ENCODE peak calls at places on chromosomes 7 and 10, in five cellular contexts. One of them, this sample, is unnamed. For H3K4me1, the result is how much of the 10 kb centered on the place peaks cover.

GRCh38 chr10:88763441-88763840 is 3.6 kb downstream of the LIPN start:
- DNase-seq in MM.1S: no peak
- DNase-seq in fibroblast of lung: peak
- DNase-seq in BE2C: no peak
- DNase-seq in stomach: no peak
- DNase-seq in this sample: no peak

GRCh38 chr10:7000063-7000462 is 410.8 kb downstream of the SFMBT2 start:
- DNase-seq in MM.1S: no peak
- DNase-seq in fibroblast of lung: no peak
- DNase-seq in BE2C: no peak
- DNase-seq in stomach: no peak
- DNase-seq in this sample: no peak

GRCh38 chr7:156386097-156386496 is 254.5 kb upstream of the RNF32 start:
- DNase-seq in MM.1S: no peak
- DNase-seq in fibroblast of lung: no peak
- DNase-seq in BE2C: no peak
- DNase-seq in stomach: no peak
- DNase-seq in this sample: no peak

GRCh38 chr10:69640196-69640980 is 10.3 kb downstream of the FAM241B start:
- DNase-seq in MM.1S: no peak
- DNase-seq in fibroblast of lung: no peak
- DNase-seq in BE2C: no peak
- DNase-seq in stomach: no peak
- DNase-seq in this sample: no peak

GRCh38 chr10:7932301-7933036 is 114.2 kb downstream of the TAF3 start:
- DNase-seq in MM.1S: no peak
- DNase-seq in fibroblast of lung: no peak
- DNase-seq in BE2C: no peak
- DNase-seq in stomach: no peak
- DNase-seq in this sample: no peak

GRCh38 chr7:158846304-158846703 is 10.1 kb upstream of the DYNC2I1 start:
- DNase-seq in MM.1S: no peak
- DNase-seq in fibroblast of lung: no peak
- DNase-seq in BE2C: no peak
- DNase-seq in stomach: no peak
- DNase-seq in this sample: no peak

GRCh38 chr7:17706734-17707133 is 233.6 kb downstream of the SNX13 start:
- DNase-seq in MM.1S: peak
- DNase-seq in fibroblast of lung: peak
- DNase-seq in BE2C: peak
- DNase-seq in stomach: peak
- DNase-seq in this sample: no peak

GRCh38 chr7:83427929-83428328 is 221.0 kb downstream of the SEMA3E start:
- DNase-seq in MM.1S: peak
- DNase-seq in fibroblast of lung: no peak
- DNase-seq in BE2C: no peak
- DNase-seq in stomach: no peak
- DNase-seq in this sample: no peak

GRCh38 chr7:134709197-134709596 is 62.5 kb downstream of the BPGM start:
- DNase-seq in MM.1S: no peak
- DNase-seq in fibroblast of lung: no peak
- DNase-seq in BE2C: no peak
- DNase-seq in stomach: no peak
- DNase-seq in this sample: no peak

DNA sequence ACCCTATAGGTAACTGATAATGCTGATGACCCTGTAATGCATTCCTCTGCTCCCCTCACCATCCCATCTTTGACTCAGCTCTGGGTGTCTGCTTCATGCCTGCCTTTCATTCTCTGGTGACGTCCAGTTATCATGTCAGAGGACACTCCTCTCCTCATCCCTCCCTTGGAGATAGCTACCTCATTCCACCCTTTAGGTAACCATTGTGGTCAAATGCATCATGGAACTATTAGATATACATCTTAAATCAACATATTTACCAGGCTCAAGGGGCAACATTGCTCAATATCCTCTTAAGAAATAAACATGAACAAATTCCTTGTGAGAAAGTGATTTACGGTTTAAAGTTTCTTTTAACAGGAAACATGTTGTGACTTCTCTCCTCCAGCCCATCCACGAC is 511.6 kb upstream of the IGFBP3 start:
- DNase-seq in MM.1S: no peak
- DNase-seq in fibroblast of lung: peak
- DNase-seq in BE2C: no peak
- DNase-seq in stomach: no peak
- DNase-seq in this sample: no peak
- TF ChIP-seq CTCF in MM.1S: no peak
- TF ChIP-seq CTCF in fibroblast of lung: no peak
- TF ChIP-seq CTCF in BE2C: no peak
- TF ChIP-seq CTCF in stomach: no peak
- TF ChIP-seq CTCF in this sample: no peak

GRCh38 chr10:61944445-61945123 is 43.1 kb downstream of the ARID5B start:
- DNase-seq in MM.1S: no peak
- DNase-seq in fibroblast of lung: no peak
- DNase-seq in BE2C: no peak
- DNase-seq in stomach: no peak
- DNase-seq in this sample: no peak

GRCh38 chr10:61939575-61940301 is 38.2 kb downstream of the ARID5B start:
- DNase-seq in MM.1S: no peak
- DNase-seq in fibroblast of lung: peak
- DNase-seq in BE2C: no peak
- DNase-seq in stomach: no peak
- DNase-seq in this sample: no peak

GRCh38 chr10:61941202-61941651 is 39.7 kb downstream of the ARID5B start:
- DNase-seq in MM.1S: no peak
- DNase-seq in fibroblast of lung: peak
- DNase-seq in BE2C: no peak
- DNase-seq in stomach: no peak
- DNase-seq in this sample: no peak

GRCh38 chr10:61943699-61944444 is 42.4 kb downstream of the ARID5B start:
- DNase-seq in MM.1S: no peak
- DNase-seq in fibroblast of lung: peak
- DNase-seq in BE2C: no peak
- DNase-seq in stomach: no peak
- DNase-seq in this sample: no peak

DNA sequence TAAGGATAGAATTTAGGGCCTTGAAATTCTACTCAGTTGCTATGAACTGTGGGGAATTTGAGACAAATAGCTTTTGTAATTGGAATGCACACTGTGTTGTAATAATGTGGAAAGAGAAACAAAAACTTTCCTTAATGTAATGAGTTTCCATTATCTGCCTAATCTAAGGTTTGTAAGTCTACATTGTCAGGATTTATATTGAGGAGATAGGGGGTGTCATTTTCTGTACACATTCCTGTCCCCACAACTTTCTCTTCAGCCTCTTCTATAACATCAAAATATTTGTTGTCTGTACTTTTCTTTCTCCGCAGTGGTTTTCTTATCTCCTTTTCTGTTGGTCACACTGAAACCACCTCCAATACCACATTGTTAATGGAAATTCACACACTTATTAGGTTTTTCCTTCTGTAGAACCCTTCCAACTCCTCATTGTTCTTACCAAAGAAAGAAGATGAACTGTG is 41.5 kb downstream of the ARID5B start:
- DNase-seq in MM.1S: no peak
- DNase-seq in fibroblast of lung: peak
- DNase-seq in BE2C: no peak
- DNase-seq in stomach: no peak
- DNase-seq in this sample: no peak
- H3K4me3 ChIP-seq in MM.1S: no peak
- H3K4me3 ChIP-seq in fibroblast of lung: peak
- H3K4me3 ChIP-seq in BE2C: no peak
- H3K4me3 ChIP-seq in stomach: no peak
- H3K4me3 ChIP-seq in this sample: no peak

GRCh38 chr10:79392506-79393176 is 45.4 kb downstream of the PPIF start:
- DNase-seq in MM.1S: no peak
- DNase-seq in fibroblast of lung: no peak
- DNase-seq in BE2C: no peak
- DNase-seq in stomach: peak
- DNase-seq in this sample: no peak

GRCh38 chr10:79391231-79392019 is 44.2 kb downstream of the PPIF start:
- DNase-seq in MM.1S: no peak
- DNase-seq in fibroblast of lung: no peak
- DNase-seq in BE2C: no peak
- DNase-seq in stomach: peak
- DNase-seq in this sample: no peak

GRCh38 chr10:79390551-79391229 is 43.4 kb downstream of the PPIF start:
- DNase-seq in MM.1S: no peak
- DNase-seq in fibroblast of lung: no peak
- DNase-seq in BE2C: no peak
- DNase-seq in stomach: peak
- DNase-seq in this sample: no peak

GRCh38 chr10:79393221-79393923 is 46.1 kb downstream of the PPIF start:
- DNase-seq in MM.1S: no peak
- DNase-seq in fibroblast of lung: no peak
- DNase-seq in BE2C: no peak
- DNase-seq in stomach: no peak
- DNase-seq in this sample: no peak

DNA sequence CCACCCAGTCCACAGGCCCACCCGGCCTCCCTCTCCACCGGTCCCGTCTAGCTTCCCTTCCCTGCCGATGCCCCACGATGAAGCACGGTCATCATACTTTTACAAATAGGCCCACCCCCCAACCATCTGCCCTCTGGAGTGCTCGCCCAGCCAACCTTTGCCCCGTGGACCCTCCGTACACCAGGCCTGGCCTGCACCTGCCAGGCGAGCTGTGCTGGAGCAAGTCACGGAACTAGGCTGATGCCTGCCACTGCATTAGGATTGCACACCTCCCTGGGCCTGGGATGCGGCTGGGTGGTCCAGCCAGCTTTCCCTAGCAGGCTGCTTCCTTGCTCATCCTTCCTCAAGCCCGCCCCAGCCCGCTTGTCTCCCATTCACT is 44.7 kb downstream of the PPIF start:
- DNase-seq in MM.1S: no peak
- DNase-seq in fibroblast of lung: no peak
- DNase-seq in BE2C: no peak
- DNase-seq in stomach: peak
- DNase-seq in this sample: no peak
- H3K4me1 ChIP-seq in MM.1S: under half
- H3K4me1 ChIP-seq in fibroblast of lung: under half
- H3K4me1 ChIP-seq in BE2C: under half
- H3K4me1 ChIP-seq in stomach: under half
- H3K4me1 ChIP-seq in this sample: under half

GRCh38 chr10:3782099-3782455 is 2.9 kb downstream of the KLF6 start:
- DNase-seq in MM.1S: no peak
- DNase-seq in fibroblast of lung: no peak
- DNase-seq in BE2C: no peak
- DNase-seq in stomach: no peak
- DNase-seq in this sample: no peak
- TF ChIP-seq CTCF in MM.1S: no peak
- TF ChIP-seq CTCF in fibroblast of lung: no peak
- TF ChIP-seq CTCF in BE2C: no peak
- TF ChIP-seq CTCF in stomach: no peak
- TF ChIP-seq CTCF in this sample: no peak

DNA sequence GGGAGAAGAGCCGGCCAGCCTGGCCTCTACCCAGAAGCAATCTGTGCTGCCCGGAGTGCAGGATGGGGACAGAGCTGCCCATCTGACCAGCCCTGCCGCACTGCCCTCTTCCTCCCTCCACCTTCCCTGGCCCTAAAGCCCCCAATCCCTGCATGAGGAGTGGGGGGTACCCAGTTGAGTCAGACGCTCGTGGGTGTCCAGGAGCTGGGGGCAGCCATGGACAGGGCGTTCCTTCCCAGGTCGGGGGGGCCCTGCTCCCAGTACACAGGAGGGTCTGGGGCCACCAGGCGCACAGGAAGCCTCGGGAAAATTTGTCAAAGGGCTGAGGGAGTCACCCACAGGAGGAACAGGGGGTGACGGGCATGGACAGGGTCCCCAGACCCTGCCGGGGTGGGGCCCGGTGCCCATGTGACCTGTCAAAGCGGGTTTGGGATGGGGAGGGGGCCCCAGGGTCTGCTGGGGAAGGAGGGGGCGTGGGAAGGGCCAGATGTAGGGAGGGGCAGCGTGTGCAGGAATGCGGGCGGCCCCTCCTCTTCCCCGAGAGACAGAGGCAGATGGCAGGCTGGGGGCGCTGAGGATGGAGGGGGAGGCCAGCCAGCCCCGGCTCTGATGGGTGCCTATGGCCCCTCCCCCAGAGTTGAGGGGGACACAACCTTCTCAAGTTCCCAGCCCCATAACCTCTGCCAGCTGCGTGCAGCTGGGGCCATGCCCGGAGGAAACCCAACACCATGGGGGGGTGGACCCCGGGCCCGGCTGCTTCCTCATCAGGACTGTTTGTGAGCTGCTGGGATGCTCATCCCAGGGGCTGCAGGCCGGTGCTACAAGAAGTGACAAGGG is 21.5 kb upstream of the GRIFIN start:
- DNase-seq in MM.1S: no peak
- DNase-seq in fibroblast of lung: peak
- DNase-seq in BE2C: no peak
- DNase-seq in stomach: no peak
- DNase-seq in this sample: no peak
- H3K4me3 ChIP-seq in MM.1S: no peak
- H3K4me3 ChIP-seq in fibroblast of lung: no peak
- H3K4me3 ChIP-seq in BE2C: no peak
- H3K4me3 ChIP-seq in stomach: no peak
- H3K4me3 ChIP-seq in this sample: no peak

DNA sequence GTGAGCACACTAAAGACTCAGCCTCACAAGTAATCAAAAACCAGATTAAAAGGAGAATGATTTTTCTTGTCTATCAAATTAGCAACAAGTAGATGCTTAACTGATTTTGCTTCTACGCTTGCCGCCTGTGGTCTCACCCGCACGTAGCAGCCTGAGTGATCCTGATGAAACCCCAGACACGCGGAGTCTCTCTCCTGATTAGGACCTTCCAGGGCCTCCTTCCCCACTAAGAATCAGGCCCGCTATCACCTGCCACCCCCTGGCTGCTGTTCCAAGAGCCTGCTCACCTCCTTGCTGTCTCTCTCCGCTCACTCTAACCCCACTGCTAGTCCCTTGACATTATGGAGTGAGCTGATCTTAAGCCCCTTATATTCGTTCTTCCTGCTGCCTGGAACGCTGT is 325.9 kb upstream of the NRP1 start:
- DNase-seq in MM.1S: no peak
- DNase-seq in fibroblast of lung: no peak
- DNase-seq in BE2C: no peak
- DNase-seq in stomach: no peak
- DNase-seq in this sample: no peak
- H3K4me1 ChIP-seq in MM.1S: under half
- H3K4me1 ChIP-seq in fibroblast of lung: under half
- H3K4me1 ChIP-seq in BE2C: under half
- H3K4me1 ChIP-seq in stomach: under half
- H3K4me1 ChIP-seq in this sample: under half

DNA sequence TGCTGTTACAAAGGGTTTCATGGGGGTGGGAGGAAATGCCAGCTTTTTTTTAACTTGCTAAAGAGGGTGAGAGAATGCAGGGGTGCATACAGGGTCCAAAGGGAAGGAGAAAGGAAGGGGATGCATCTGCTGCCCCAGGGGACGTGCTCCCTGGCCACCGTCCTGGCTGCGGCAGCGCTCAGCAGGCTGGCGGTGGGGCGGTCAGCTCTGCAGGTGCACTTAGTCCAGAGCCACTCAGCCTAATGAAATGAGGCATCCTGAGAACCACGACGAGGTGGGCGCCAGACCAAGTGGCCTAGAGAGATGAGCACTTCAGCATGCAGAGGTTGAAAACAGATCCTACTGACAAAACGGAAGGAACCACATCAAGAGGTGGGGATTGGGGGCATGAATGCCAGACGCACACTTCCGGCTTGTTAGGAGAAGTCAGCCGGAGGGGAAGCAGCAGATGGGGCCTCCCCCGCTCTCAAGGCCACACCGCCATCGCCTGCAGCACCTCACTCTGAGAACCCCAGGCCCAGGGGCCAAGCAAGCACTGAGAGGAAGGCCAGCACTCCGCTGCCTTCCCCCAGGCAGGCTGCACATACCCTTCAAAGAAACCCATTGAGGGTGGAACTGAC is 94.5 kb downstream of the MAD1L1 start:
- DNase-seq in MM.1S: no peak
- DNase-seq in fibroblast of lung: no peak
- DNase-seq in BE2C: peak
- DNase-seq in stomach: no peak
- DNase-seq in this sample: no peak
- TF ChIP-seq CTCF in MM.1S: no peak
- TF ChIP-seq CTCF in fibroblast of lung: no peak
- TF ChIP-seq CTCF in BE2C: no peak
- TF ChIP-seq CTCF in stomach: no peak
- TF ChIP-seq CTCF in this sample: no peak